ENCODE peak calls at places on chromosomes 16 and 17, in seven cellular contexts. One of them, this sample, is unnamed. For H3K4me1, the result is how much of the 10 kb centered on the place peaks cover.

GRCh38 chr17:77610980-77611641 is 347.4 kb upstream of the TNRC6C start:
- DNase-seq in esophagus squamous epithelium: no peak
- DNase-seq in esophagus muscularis mucosa: no peak
- DNase-seq in heart left ventricle: no peak
- DNase-seq in tibial nerve: no peak
- DNase-seq in spleen: peak
- DNase-seq in HCT116: no peak
- DNase-seq in this sample: peak

GRCh38 chr17:77174928-77175720 is 34.4 kb downstream of the SEC14L1 start:
- DNase-seq in esophagus squamous epithelium: no peak
- DNase-seq in esophagus muscularis mucosa: no peak
- DNase-seq in heart left ventricle: no peak
- DNase-seq in tibial nerve: no peak
- DNase-seq in spleen: no peak
- DNase-seq in HCT116: no peak
- DNase-seq in this sample: no peak

GRCh38 chr17:10755592-10756127 is 25.8 kb upstream of the TMEM220 start:
- DNase-seq in esophagus squamous epithelium: no peak
- DNase-seq in esophagus muscularis mucosa: no peak
- DNase-seq in heart left ventricle: no peak
- DNase-seq in tibial nerve: no peak
- DNase-seq in spleen: no peak
- DNase-seq in HCT116: no peak
- DNase-seq in this sample: no peak

GRCh38 chr17:35890774-35891155 is 10.6 kb upstream of the CCL5 start:
- DNase-seq in esophagus squamous epithelium: no peak
- DNase-seq in esophagus muscularis mucosa: no peak
- DNase-seq in heart left ventricle: no peak
- DNase-seq in tibial nerve: no peak
- DNase-seq in spleen: peak
- DNase-seq in HCT116: no peak
- DNase-seq in this sample: no peak

GRCh38 chr17:20103454-20104448 is 94.6 kb downstream of the SPECC1 start:
- DNase-seq in esophagus squamous epithelium: no peak
- DNase-seq in esophagus muscularis mucosa: no peak
- DNase-seq in heart left ventricle: peak
- DNase-seq in tibial nerve: no peak
- DNase-seq in spleen: no peak
- DNase-seq in HCT116: no peak
- DNase-seq in this sample: no peak

GRCh38 chr16:65779196-65779595 is 587.3 kb upstream of the CDH5 start:
- DNase-seq in esophagus squamous epithelium: no peak
- DNase-seq in esophagus muscularis mucosa: no peak
- DNase-seq in heart left ventricle: no peak
- DNase-seq in tibial nerve: no peak
- DNase-seq in spleen: no peak
- DNase-seq in HCT116: no peak
- DNase-seq in this sample: no peak

GRCh38 chr17:951388-952132 is 28.0 kb downstream of the NXN start:
- DNase-seq in esophagus squamous epithelium: no peak
- DNase-seq in esophagus muscularis mucosa: no peak
- DNase-seq in heart left ventricle: no peak
- DNase-seq in tibial nerve: no peak
- DNase-seq in spleen: no peak
- DNase-seq in HCT116: no peak
- DNase-seq in this sample: no peak

GRCh38 chr16:24845726-24846547 is at the start of gene SLC5A11:
- DNase-seq in esophagus squamous epithelium: no peak
- DNase-seq in esophagus muscularis mucosa: no peak
- DNase-seq in heart left ventricle: no peak
- DNase-seq in tibial nerve: no peak
- DNase-seq in spleen: no peak
- DNase-seq in HCT116: no peak
- DNase-seq in this sample: no peak

GRCh38 chr17:15900871-15901270 is 44.1 kb upstream of the ADORA2B start:
- DNase-seq in esophagus squamous epithelium: no peak
- DNase-seq in esophagus muscularis mucosa: no peak
- DNase-seq in heart left ventricle: no peak
- DNase-seq in tibial nerve: no peak
- DNase-seq in spleen: no peak
- DNase-seq in HCT116: no peak
- DNase-seq in this sample: no peak

GRCh38 chr16:57539072-57539796 is 2.9 kb upstream of the CCDC102A start:
- DNase-seq in esophagus squamous epithelium: no peak
- DNase-seq in esophagus muscularis mucosa: no peak
- DNase-seq in heart left ventricle: no peak
- DNase-seq in tibial nerve: no peak
- DNase-seq in spleen: peak
- DNase-seq in HCT116: no peak
- DNase-seq in this sample: no peak

GRCh38 chr17:50274142-50274944 is at the start of gene TMEM92:
- DNase-seq in esophagus squamous epithelium: no peak
- DNase-seq in esophagus muscularis mucosa: no peak
- DNase-seq in heart left ventricle: peak
- DNase-seq in tibial nerve: no peak
- DNase-seq in spleen: peak
- DNase-seq in HCT116: peak
- DNase-seq in this sample: no peak

GRCh38 chr17:81002409-81003361 is 11.0 kb downstream of the CHMP6 start:
- DNase-seq in esophagus squamous epithelium: no peak
- DNase-seq in esophagus muscularis mucosa: no peak
- DNase-seq in heart left ventricle: peak
- DNase-seq in tibial nerve: no peak
- DNase-seq in spleen: peak
- DNase-seq in HCT116: no peak
- DNase-seq in this sample: peak
- TF ChIP-seq POLR2A in esophagus squamous epithelium: no peak
- TF ChIP-seq POLR2A in esophagus muscularis mucosa: no peak
- TF ChIP-seq POLR2A in heart left ventricle: no peak
- TF ChIP-seq POLR2A in tibial nerve: no peak
- TF ChIP-seq POLR2A in spleen: no peak
- TF ChIP-seq POLR2A in HCT116: no peak
- TF ChIP-seq POLR2A in this sample: no peak

GRCh38 chr16:10077861-10078260 is 104.4 kb downstream of the GRIN2A start:
- DNase-seq in esophagus squamous epithelium: no peak
- DNase-seq in esophagus muscularis mucosa: no peak
- DNase-seq in heart left ventricle: no peak
- DNase-seq in tibial nerve: no peak
- DNase-seq in spleen: no peak
- DNase-seq in HCT116: no peak
- DNase-seq in this sample: no peak

GRCh38 chr16:10083301-10083700 is 98.9 kb downstream of the GRIN2A start:
- DNase-seq in esophagus squamous epithelium: no peak
- DNase-seq in esophagus muscularis mucosa: no peak
- DNase-seq in heart left ventricle: no peak
- DNase-seq in tibial nerve: no peak
- DNase-seq in spleen: no peak
- DNase-seq in HCT116: no peak
- DNase-seq in this sample: no peak

GRCh38 chr16:10080031-10080772 is 102.0 kb downstream of the GRIN2A start:
- DNase-seq in esophagus squamous epithelium: no peak
- DNase-seq in esophagus muscularis mucosa: no peak
- DNase-seq in heart left ventricle: peak
- DNase-seq in tibial nerve: no peak
- DNase-seq in spleen: no peak
- DNase-seq in HCT116: peak
- DNase-seq in this sample: peak

GRCh38 chr16:10078541-10078949 is 103.7 kb downstream of the GRIN2A start:
- DNase-seq in esophagus squamous epithelium: no peak
- DNase-seq in esophagus muscularis mucosa: no peak
- DNase-seq in heart left ventricle: no peak
- DNase-seq in tibial nerve: no peak
- DNase-seq in spleen: no peak
- DNase-seq in HCT116: no peak
- DNase-seq in this sample: no peak

GRCh38 chr16:10081201-10081940 is 100.9 kb downstream of the GRIN2A start:
- DNase-seq in esophagus squamous epithelium: no peak
- DNase-seq in esophagus muscularis mucosa: no peak
- DNase-seq in heart left ventricle: no peak
- DNase-seq in tibial nerve: no peak
- DNase-seq in spleen: no peak
- DNase-seq in HCT116: no peak
- DNase-seq in this sample: no peak
- TF ChIP-seq CTCF in esophagus squamous epithelium: no peak
- TF ChIP-seq CTCF in esophagus muscularis mucosa: no peak
- TF ChIP-seq CTCF in heart left ventricle: no peak
- TF ChIP-seq CTCF in tibial nerve: no peak
- TF ChIP-seq CTCF in spleen: no peak
- TF ChIP-seq CTCF in HCT116: no peak
- TF ChIP-seq CTCF in this sample: no peak

DNA sequence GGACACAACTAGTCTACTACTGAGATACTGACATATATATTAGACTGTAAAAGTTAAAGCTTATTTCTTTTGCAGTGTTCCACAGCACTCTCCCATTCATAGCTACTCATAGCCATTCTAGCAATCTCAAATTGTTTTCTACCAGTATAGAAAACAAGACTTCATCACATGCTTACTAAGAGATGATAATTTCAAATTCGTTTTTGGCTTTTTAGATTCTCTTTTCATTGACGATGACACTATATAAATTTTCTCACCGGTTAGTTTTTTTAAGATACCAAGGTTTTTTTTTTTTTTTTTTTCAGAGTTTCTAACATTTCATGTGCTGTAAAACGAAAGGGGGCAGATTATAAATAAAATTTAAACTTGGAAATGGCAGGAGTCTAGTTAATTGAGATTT is 17.9 kb downstream of the IKZF3 start:
- DNase-seq in esophagus squamous epithelium: no peak
- DNase-seq in esophagus muscularis mucosa: no peak
- DNase-seq in heart left ventricle: no peak
- DNase-seq in tibial nerve: no peak
- DNase-seq in spleen: no peak
- DNase-seq in HCT116: no peak
- DNase-seq in this sample: no peak
- H3K4me1 ChIP-seq in esophagus squamous epithelium: under half
- H3K4me1 ChIP-seq in esophagus muscularis mucosa: under half
- H3K4me1 ChIP-seq in heart left ventricle: under half
- H3K4me1 ChIP-seq in tibial nerve: under half
- H3K4me1 ChIP-seq in spleen: half or more
- H3K4me1 ChIP-seq in HCT116: under half
- H3K4me1 ChIP-seq in this sample: under half

DNA sequence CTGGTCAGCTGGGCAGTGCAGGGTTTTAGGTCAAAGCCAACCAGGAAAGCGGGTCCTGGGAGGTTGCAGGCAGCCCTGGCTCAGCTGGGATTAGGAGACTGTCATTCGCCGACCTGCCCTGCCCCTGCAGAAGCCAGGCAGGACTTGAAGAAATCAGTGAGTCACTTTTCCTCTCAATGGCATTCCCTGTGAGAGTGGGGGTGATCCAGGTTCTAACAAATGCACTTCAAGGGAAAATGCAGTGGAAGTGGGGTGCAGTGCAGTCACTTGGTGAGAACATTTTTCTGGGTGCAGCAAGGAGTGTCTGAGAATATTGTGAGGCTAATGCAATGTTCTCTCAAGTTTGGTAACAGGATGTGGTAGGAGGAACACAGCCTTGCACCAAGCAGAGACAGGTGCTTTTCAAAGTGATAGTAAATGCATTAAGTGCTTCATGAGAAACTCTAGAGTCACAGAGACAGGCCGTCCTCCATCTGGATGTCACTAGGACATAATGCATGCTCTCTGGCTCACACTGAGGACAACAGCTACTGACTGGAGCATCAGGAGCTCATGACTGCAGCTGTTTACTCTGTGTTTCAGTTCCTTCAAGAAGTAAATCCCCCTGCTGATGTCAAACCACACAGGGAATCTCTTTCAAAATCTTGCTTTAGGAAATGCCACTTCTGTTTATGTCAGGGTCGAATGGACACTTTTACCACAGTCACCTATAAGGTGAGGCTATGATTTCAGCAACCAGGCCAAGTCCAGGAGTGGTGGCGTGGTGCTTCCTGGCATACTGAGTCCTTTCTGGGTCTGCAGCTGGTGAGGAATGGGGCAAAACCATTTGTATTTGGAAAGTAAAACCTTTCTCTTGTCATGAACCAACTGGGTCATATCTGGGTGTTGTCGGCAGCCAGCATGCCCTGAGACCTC is 16.7 kb downstream of the CDK5R1 start:
- DNase-seq in esophagus squamous epithelium: no peak
- DNase-seq in esophagus muscularis mucosa: no peak
- DNase-seq in heart left ventricle: no peak
- DNase-seq in tibial nerve: no peak
- DNase-seq in spleen: peak
- DNase-seq in HCT116: no peak
- DNase-seq in this sample: no peak
- TF ChIP-seq POLR2A in esophagus squamous epithelium: peak
- TF ChIP-seq POLR2A in esophagus muscularis mucosa: no peak
- TF ChIP-seq POLR2A in heart left ventricle: no peak
- TF ChIP-seq POLR2A in tibial nerve: no peak
- TF ChIP-seq POLR2A in spleen: peak
- TF ChIP-seq POLR2A in HCT116: no peak
- TF ChIP-seq POLR2A in this sample: no peak

GRCh38 chr17:60661489-60661888 is 16.2 kb upstream of the BCAS3 start:
- DNase-seq in esophagus squamous epithelium: no peak
- DNase-seq in esophagus muscularis mucosa: no peak
- DNase-seq in heart left ventricle: no peak
- DNase-seq in tibial nerve: no peak
- DNase-seq in spleen: no peak
- DNase-seq in HCT116: no peak
- DNase-seq in this sample: no peak

GRCh38 chr17:60659156-60659555 is 18.5 kb upstream of the BCAS3 start:
- DNase-seq in esophagus squamous epithelium: no peak
- DNase-seq in esophagus muscularis mucosa: no peak
- DNase-seq in heart left ventricle: no peak
- DNase-seq in tibial nerve: no peak
- DNase-seq in spleen: no peak
- DNase-seq in HCT116: no peak
- DNase-seq in this sample: no peak

GRCh38 chr17:60665602-60666001 is 12.0 kb upstream of the BCAS3 start:
- DNase-seq in esophagus squamous epithelium: no peak
- DNase-seq in esophagus muscularis mucosa: no peak
- DNase-seq in heart left ventricle: no peak
- DNase-seq in tibial nerve: no peak
- DNase-seq in spleen: no peak
- DNase-seq in HCT116: no peak
- DNase-seq in this sample: no peak

DNA sequence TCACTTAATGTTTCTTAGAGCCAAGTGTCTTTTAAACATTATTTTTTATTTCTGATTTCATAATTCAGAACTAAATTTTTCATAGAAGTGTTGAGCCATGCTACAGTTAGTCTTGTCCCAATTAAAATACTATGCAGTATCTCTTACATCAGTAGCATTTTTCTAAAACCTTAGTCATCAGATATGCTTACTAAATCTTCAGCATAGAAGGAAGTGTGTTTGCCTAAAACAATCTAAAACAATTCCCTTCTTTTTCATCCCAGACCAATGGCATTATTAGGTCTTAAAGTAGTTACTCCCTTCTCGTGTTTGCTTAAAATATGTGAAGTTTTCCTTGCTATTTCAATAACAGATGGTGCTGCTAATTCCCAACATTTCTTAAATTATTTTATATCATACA is 13.6 kb upstream of the BCAS3 start:
- DNase-seq in esophagus squamous epithelium: no peak
- DNase-seq in esophagus muscularis mucosa: no peak
- DNase-seq in heart left ventricle: no peak
- DNase-seq in tibial nerve: no peak
- DNase-seq in spleen: no peak
- DNase-seq in HCT116: no peak
- DNase-seq in this sample: no peak
- TF ChIP-seq CTCF in esophagus squamous epithelium: no peak
- TF ChIP-seq CTCF in esophagus muscularis mucosa: no peak
- TF ChIP-seq CTCF in heart left ventricle: no peak
- TF ChIP-seq CTCF in tibial nerve: no peak
- TF ChIP-seq CTCF in spleen: no peak
- TF ChIP-seq CTCF in HCT116: no peak
- TF ChIP-seq CTCF in this sample: no peak